ENCODE peak calls at places on chromosomes 12 and 14, in ten cellular contexts. One of them, this sample, is unnamed.

GRCh38 chr12:25723921-25724491 is 170.9 kb upstream of the LMNTD1 start:
- DNase-seq in tibial nerve: no peak
- DNase-seq in transverse colon: no peak
- DNase-seq in suprapubic skin: no peak
- DNase-seq in stomach: no peak
- DNase-seq in sigmoid colon: no peak
- DNase-seq in HepG2: no peak
- DNase-seq in A549: no peak
- DNase-seq in SK-N-SH: no peak
- DNase-seq in GM12878: no peak
- DNase-seq in this sample: no peak

GRCh38 chr14:69574266-69574953 is at the start of gene CCDC177:
- DNase-seq in tibial nerve: no peak
- DNase-seq in transverse colon: peak
- DNase-seq in suprapubic skin: no peak
- DNase-seq in stomach: peak
- DNase-seq in sigmoid colon: no peak
- DNase-seq in HepG2: peak
- DNase-seq in A549: peak
- DNase-seq in SK-N-SH: peak
- DNase-seq in GM12878: no peak
- DNase-seq in this sample: peak

GRCh38 chr14:85195872-85196477 is 334.0 kb upstream of the FLRT2 start:
- DNase-seq in tibial nerve: no peak
- DNase-seq in transverse colon: no peak
- DNase-seq in suprapubic skin: no peak
- DNase-seq in stomach: no peak
- DNase-seq in sigmoid colon: no peak
- DNase-seq in HepG2: no peak
- DNase-seq in A549: peak
- DNase-seq in SK-N-SH: peak
- DNase-seq in GM12878: no peak
- DNase-seq in this sample: no peak

GRCh38 chr12:115375188-115375991 is 691.4 kb upstream of the TBX3 start:
- DNase-seq in tibial nerve: no peak
- DNase-seq in transverse colon: no peak
- DNase-seq in suprapubic skin: no peak
- DNase-seq in stomach: no peak
- DNase-seq in sigmoid colon: no peak
- DNase-seq in HepG2: peak
- DNase-seq in A549: peak
- DNase-seq in SK-N-SH: no peak
- DNase-seq in GM12878: peak
- DNase-seq in this sample: no peak

GRCh38 chr12:2682301-2683282 is 112.2 kb upstream of the FKBP4 start:
- DNase-seq in tibial nerve: no peak
- DNase-seq in transverse colon: peak
- DNase-seq in suprapubic skin: no peak
- DNase-seq in stomach: no peak
- DNase-seq in sigmoid colon: no peak
- DNase-seq in HepG2: peak
- DNase-seq in A549: peak
- DNase-seq in SK-N-SH: peak
- DNase-seq in GM12878: no peak
- DNase-seq in this sample: no peak

GRCh38 chr12:56231184-56231582 is 1.3 kb downstream of the SLC39A5 start:
- DNase-seq in tibial nerve: no peak
- DNase-seq in transverse colon: no peak
- DNase-seq in suprapubic skin: no peak
- DNase-seq in stomach: no peak
- DNase-seq in sigmoid colon: no peak
- DNase-seq in HepG2: no peak
- DNase-seq in A549: no peak
- DNase-seq in SK-N-SH: no peak
- DNase-seq in GM12878: no peak
- DNase-seq in this sample: no peak

GRCh38 chr14:33808187-33808586 is 142.7 kb downstream of the EGLN3 start:
- DNase-seq in tibial nerve: no peak
- DNase-seq in transverse colon: no peak
- DNase-seq in suprapubic skin: no peak
- DNase-seq in stomach: no peak
- DNase-seq in sigmoid colon: no peak
- DNase-seq in HepG2: no peak
- DNase-seq in A549: no peak
- DNase-seq in SK-N-SH: no peak
- DNase-seq in GM12878: no peak
- DNase-seq in this sample: no peak

GRCh38 chr14:24340606-24341005 is 815 bp upstream of the RIPK3 start:
- DNase-seq in tibial nerve: no peak
- DNase-seq in transverse colon: no peak
- DNase-seq in suprapubic skin: peak
- DNase-seq in stomach: no peak
- DNase-seq in sigmoid colon: no peak
- DNase-seq in HepG2: no peak
- DNase-seq in A549: no peak
- DNase-seq in SK-N-SH: no peak
- DNase-seq in GM12878: no peak
- DNase-seq in this sample: no peak

GRCh38 chr14:102325791-102326345 is 6.3 kb downstream of the ZNF839 start:
- DNase-seq in tibial nerve: no peak
- DNase-seq in transverse colon: no peak
- DNase-seq in suprapubic skin: no peak
- DNase-seq in stomach: no peak
- DNase-seq in sigmoid colon: peak
- DNase-seq in HepG2: no peak
- DNase-seq in A549: no peak
- DNase-seq in SK-N-SH: no peak
- DNase-seq in GM12878: no peak
- DNase-seq in this sample: no peak

GRCh38 chr14:88248606-88249005 is 74.5 kb downstream of the KCNK10 start:
- DNase-seq in tibial nerve: no peak
- DNase-seq in transverse colon: no peak
- DNase-seq in suprapubic skin: no peak
- DNase-seq in stomach: no peak
- DNase-seq in sigmoid colon: no peak
- DNase-seq in HepG2: no peak
- DNase-seq in A549: peak
- DNase-seq in SK-N-SH: no peak
- DNase-seq in GM12878: no peak
- DNase-seq in this sample: no peak

GRCh38 chr12:128690641-128691040 is 133.1 kb downstream of the SLC15A4 start:
- DNase-seq in tibial nerve: no peak
- DNase-seq in transverse colon: no peak
- DNase-seq in suprapubic skin: no peak
- DNase-seq in stomach: no peak
- DNase-seq in sigmoid colon: no peak
- DNase-seq in HepG2: no peak
- DNase-seq in A549: no peak
- DNase-seq in SK-N-SH: no peak
- DNase-seq in GM12878: no peak
- DNase-seq in this sample: no peak

DNA sequence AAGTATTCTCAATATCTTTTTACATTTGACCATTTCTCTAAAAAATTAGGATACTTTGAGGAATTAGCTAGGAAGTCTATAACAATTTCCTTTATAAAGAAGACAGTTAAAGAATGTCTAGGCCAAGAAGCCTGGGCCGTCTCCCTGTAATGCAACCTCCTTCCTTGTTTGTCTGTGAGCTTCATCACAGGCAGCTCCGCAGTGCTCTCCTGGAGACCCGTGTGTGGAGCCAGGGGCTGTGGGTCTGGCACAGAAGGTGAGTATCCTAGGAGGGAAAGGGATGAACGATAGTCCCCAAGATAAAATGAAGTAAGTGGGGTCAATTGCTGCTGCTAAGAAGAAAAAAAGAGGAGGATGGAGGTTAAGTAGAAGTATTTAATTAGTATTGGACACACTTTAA is 31.8 kb upstream of the ATP23 start:
- DNase-seq in tibial nerve: no peak
- DNase-seq in transverse colon: no peak
- DNase-seq in suprapubic skin: no peak
- DNase-seq in stomach: no peak
- DNase-seq in sigmoid colon: no peak
- DNase-seq in HepG2: no peak
- DNase-seq in A549: no peak
- DNase-seq in SK-N-SH: no peak
- DNase-seq in GM12878: no peak
- DNase-seq in this sample: no peak
- H3K27ac ChIP-seq in tibial nerve: no peak
- H3K27ac ChIP-seq in transverse colon: no peak
- H3K27ac ChIP-seq in suprapubic skin: no peak
- H3K27ac ChIP-seq in stomach: no peak
- H3K27ac ChIP-seq in sigmoid colon: no peak
- H3K27ac ChIP-seq in HepG2: no peak
- H3K27ac ChIP-seq in A549: no peak
- H3K27ac ChIP-seq in SK-N-SH: no peak
- H3K27ac ChIP-seq in GM12878: no peak
- H3K27ac ChIP-seq in this sample: no peak

DNA sequence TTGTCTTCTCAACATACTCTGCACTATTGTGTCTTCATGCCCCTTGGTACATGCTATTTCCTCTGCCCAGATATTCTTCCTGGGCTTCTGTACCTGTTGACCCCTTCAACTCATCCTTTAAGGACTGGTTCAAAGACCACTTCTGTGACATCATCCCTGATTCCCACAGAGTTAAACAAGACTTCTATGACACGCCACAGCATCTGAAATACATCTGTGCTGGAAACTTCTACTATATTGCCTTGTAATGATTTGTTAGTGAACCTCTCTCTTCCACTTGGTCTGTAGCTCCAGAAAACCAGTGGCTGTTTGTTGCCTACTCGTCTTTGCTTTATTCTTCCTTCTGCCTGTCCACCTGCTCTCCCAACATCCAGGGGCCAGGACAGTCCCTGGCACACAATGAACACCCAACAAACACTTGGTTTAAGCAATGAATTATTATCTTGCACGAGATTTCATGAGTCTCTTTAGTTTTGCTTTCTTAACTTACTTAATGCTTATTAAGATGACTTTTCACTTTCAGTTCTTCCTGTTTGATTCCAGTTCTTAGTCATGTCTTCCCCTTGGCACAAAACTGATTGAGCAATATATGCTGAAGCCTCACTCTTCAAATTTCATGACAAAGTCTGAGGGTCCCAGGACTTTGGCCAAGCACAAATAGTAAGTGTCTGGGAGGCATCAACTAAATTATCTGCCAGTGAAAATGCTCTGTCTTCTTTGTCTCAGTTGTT is 485.9 kb downstream of the APAF1 start:
- DNase-seq in tibial nerve: no peak
- DNase-seq in transverse colon: no peak
- DNase-seq in suprapubic skin: no peak
- DNase-seq in stomach: no peak
- DNase-seq in sigmoid colon: no peak
- DNase-seq in HepG2: no peak
- DNase-seq in A549: no peak
- DNase-seq in SK-N-SH: no peak
- DNase-seq in GM12878: peak
- DNase-seq in this sample: no peak
- TF ChIP-seq EP300 in tibial nerve: no peak
- TF ChIP-seq EP300 in transverse colon: no peak
- TF ChIP-seq EP300 in suprapubic skin: no peak
- TF ChIP-seq EP300 in stomach: no peak
- TF ChIP-seq EP300 in sigmoid colon: no peak
- TF ChIP-seq EP300 in HepG2: no peak
- TF ChIP-seq EP300 in A549: no peak
- TF ChIP-seq EP300 in SK-N-SH: no peak
- TF ChIP-seq EP300 in GM12878: no peak
- TF ChIP-seq EP300 in this sample: no peak

GRCh38 chr12:49949866-49950265 is 671 bp upstream of the AQP2 start:
- DNase-seq in tibial nerve: no peak
- DNase-seq in transverse colon: no peak
- DNase-seq in suprapubic skin: no peak
- DNase-seq in stomach: no peak
- DNase-seq in sigmoid colon: no peak
- DNase-seq in HepG2: no peak
- DNase-seq in A549: no peak
- DNase-seq in SK-N-SH: no peak
- DNase-seq in GM12878: no peak
- DNase-seq in this sample: no peak
- H3K27ac ChIP-seq in tibial nerve: no peak
- H3K27ac ChIP-seq in transverse colon: no peak
- H3K27ac ChIP-seq in suprapubic skin: no peak
- H3K27ac ChIP-seq in stomach: no peak
- H3K27ac ChIP-seq in sigmoid colon: no peak
- H3K27ac ChIP-seq in HepG2: no peak
- H3K27ac ChIP-seq in A549: no peak
- H3K27ac ChIP-seq in SK-N-SH: no peak
- H3K27ac ChIP-seq in GM12878: no peak
- H3K27ac ChIP-seq in this sample: no peak

GRCh38 chr14:77760381-77761204 is at the start of gene SNW1:
- DNase-seq in tibial nerve: peak
- DNase-seq in transverse colon: peak
- DNase-seq in suprapubic skin: peak
- DNase-seq in stomach: peak
- DNase-seq in sigmoid colon: peak
- DNase-seq in HepG2: peak
- DNase-seq in A549: peak
- DNase-seq in SK-N-SH: peak
- DNase-seq in GM12878: no peak
- DNase-seq in this sample: peak
- TF ChIP-seq EP300 in tibial nerve: peak
- TF ChIP-seq EP300 in transverse colon: no peak
- TF ChIP-seq EP300 in suprapubic skin: no peak
- TF ChIP-seq EP300 in stomach: no peak
- TF ChIP-seq EP300 in sigmoid colon: no peak
- TF ChIP-seq EP300 in HepG2: no peak
- TF ChIP-seq EP300 in A549: peak
- TF ChIP-seq EP300 in SK-N-SH: no peak
- TF ChIP-seq EP300 in GM12878: no peak
- TF ChIP-seq EP300 in this sample: no peak

This sample was measured in ovary.